ENCODE peak calls at places on chromosomes 5 and 9, in ten cellular contexts. One of them, this sample, is unnamed.

GRCh38 chr9:81031422-81032029 is 657.8 kb downstream of the TLE1 start:
- DNase-seq in GF-D8: no peak
- DNase-seq in GM13977: no peak
- DNase-seq in NCI-H2171 treated with DMSO at 0.1 percent for 48 hours: no peak
- DNase-seq in SJCRH30: no peak
- DNase-seq in progenitor cell of endocrine pancreas: no peak
- DNase-seq in epithelial cell of prostate: peak
- DNase-seq in RPMI7951: peak
- DNase-seq in NCI-H187: no peak
- DNase-seq in stimulated activated CD8-positive, alpha-beta memory T cell treated with anti-CD3 and anti-CD28 coated beads, Interleukin-7, amount 100 ng/mL, for 1 hour: no peak
- DNase-seq in this sample: no peak

GRCh38 chr5:140822281-140822629 is 842 bp downstream of the PCDHA5 start:
- DNase-seq in NCI-H187: no peak
- DNase-seq in RPMI7951: no peak
- DNase-seq in progenitor cell of endocrine pancreas: no peak
- DNase-seq in SJCRH30: no peak
- DNase-seq in epithelial cell of prostate: no peak
- DNase-seq in GF-D8: no peak
- DNase-seq in GM13977: no peak
- DNase-seq in stimulated activated CD8-positive, alpha-beta memory T cell treated with anti-CD3 and anti-CD28 coated beads, Interleukin-7, amount 100 ng/mL, for 1 hour: no peak
- DNase-seq in NCI-H2171 treated with DMSO at 0.1 percent for 48 hours: no peak
- DNase-seq in this sample: no peak

GRCh38 chr9:17988489-17988888 is 409.6 kb downstream of the SH3GL2 start:
- DNase-seq in NCI-H187: no peak
- DNase-seq in progenitor cell of endocrine pancreas: no peak
- DNase-seq in SJCRH30: no peak
- DNase-seq in epithelial cell of prostate: no peak
- DNase-seq in GM13977: no peak
- DNase-seq in stimulated activated CD8-positive, alpha-beta memory T cell treated with anti-CD3 and anti-CD28 coated beads, Interleukin-7, amount 100 ng/mL, for 1 hour: no peak
- DNase-seq in GF-D8: no peak
- DNase-seq in RPMI7951: no peak
- DNase-seq in NCI-H2171 treated with DMSO at 0.1 percent for 48 hours: no peak
- DNase-seq in this sample: no peak

GRCh38 chr9:128383791-128384190 is 12.6 kb downstream of the URM1 start:
- DNase-seq in progenitor cell of endocrine pancreas: no peak
- DNase-seq in stimulated activated CD8-positive, alpha-beta memory T cell treated with anti-CD3 and anti-CD28 coated beads, Interleukin-7, amount 100 ng/mL, for 1 hour: no peak
- DNase-seq in SJCRH30: no peak
- DNase-seq in epithelial cell of prostate: no peak
- DNase-seq in RPMI7951: no peak
- DNase-seq in GF-D8: no peak
- DNase-seq in GM13977: no peak
- DNase-seq in NCI-H2171 treated with DMSO at 0.1 percent for 48 hours: no peak
- DNase-seq in NCI-H187: no peak
- DNase-seq in this sample: no peak

GRCh38 chr5:16178745-16179372 is 732 bp downstream of the MARCHF11 start:
- DNase-seq in NCI-H2171 treated with DMSO at 0.1 percent for 48 hours: peak
- DNase-seq in GF-D8: no peak
- DNase-seq in GM13977: peak
- DNase-seq in epithelial cell of prostate: no peak
- DNase-seq in progenitor cell of endocrine pancreas: peak
- DNase-seq in NCI-H187: no peak
- DNase-seq in SJCRH30: peak
- DNase-seq in RPMI7951: peak
- DNase-seq in stimulated activated CD8-positive, alpha-beta memory T cell treated with anti-CD3 and anti-CD28 coated beads, Interleukin-7, amount 100 ng/mL, for 1 hour: no peak
- DNase-seq in this sample: peak

GRCh38 chr9:100322954-100323536 is 29.7 kb downstream of the TEX10 start:
- DNase-seq in GM13977: peak
- DNase-seq in NCI-H2171 treated with DMSO at 0.1 percent for 48 hours: peak
- DNase-seq in epithelial cell of prostate: no peak
- DNase-seq in RPMI7951: peak
- DNase-seq in stimulated activated CD8-positive, alpha-beta memory T cell treated with anti-CD3 and anti-CD28 coated beads, Interleukin-7, amount 100 ng/mL, for 1 hour: no peak
- DNase-seq in SJCRH30: peak
- DNase-seq in GF-D8: no peak
- DNase-seq in progenitor cell of endocrine pancreas: no peak
- DNase-seq in NCI-H187: no peak
- DNase-seq in this sample: peak

GRCh38 chr9:37942616-37943328 is 38.8 kb upstream of the SLC25A51 start:
- DNase-seq in NCI-H187: no peak
- DNase-seq in GM13977: no peak
- DNase-seq in RPMI7951: no peak
- DNase-seq in GF-D8: no peak
- DNase-seq in SJCRH30: no peak
- DNase-seq in epithelial cell of prostate: no peak
- DNase-seq in stimulated activated CD8-positive, alpha-beta memory T cell treated with anti-CD3 and anti-CD28 coated beads, Interleukin-7, amount 100 ng/mL, for 1 hour: no peak
- DNase-seq in NCI-H2171 treated with DMSO at 0.1 percent for 48 hours: peak
- DNase-seq in progenitor cell of endocrine pancreas: no peak
- DNase-seq in this sample: no peak

GRCh38 chr5:172389578-172390112 is 64.7 kb downstream of the SH3PXD2B start:
- DNase-seq in epithelial cell of prostate: no peak
- DNase-seq in NCI-H2171 treated with DMSO at 0.1 percent for 48 hours: no peak
- DNase-seq in stimulated activated CD8-positive, alpha-beta memory T cell treated with anti-CD3 and anti-CD28 coated beads, Interleukin-7, amount 100 ng/mL, for 1 hour: no peak
- DNase-seq in GF-D8: no peak
- DNase-seq in SJCRH30: no peak
- DNase-seq in progenitor cell of endocrine pancreas: no peak
- DNase-seq in RPMI7951: no peak
- DNase-seq in GM13977: no peak
- DNase-seq in NCI-H187: no peak
- DNase-seq in this sample: no peak

GRCh38 chr9:77475641-77476473 is 172.3 kb downstream of the GNA14 start:
- DNase-seq in NCI-H187: no peak
- DNase-seq in RPMI7951: peak
- DNase-seq in GF-D8: no peak
- DNase-seq in epithelial cell of prostate: no peak
- DNase-seq in GM13977: peak
- DNase-seq in stimulated activated CD8-positive, alpha-beta memory T cell treated with anti-CD3 and anti-CD28 coated beads, Interleukin-7, amount 100 ng/mL, for 1 hour: no peak
- DNase-seq in progenitor cell of endocrine pancreas: no peak
- DNase-seq in NCI-H2171 treated with DMSO at 0.1 percent for 48 hours: peak
- DNase-seq in SJCRH30: peak
- DNase-seq in this sample: peak

GRCh38 chr5:172549708-172550095 is 91.4 kb upstream of the NEURL1B start:
- DNase-seq in GM13977: no peak
- DNase-seq in stimulated activated CD8-positive, alpha-beta memory T cell treated with anti-CD3 and anti-CD28 coated beads, Interleukin-7, amount 100 ng/mL, for 1 hour: no peak
- DNase-seq in NCI-H2171 treated with DMSO at 0.1 percent for 48 hours: peak
- DNase-seq in GF-D8: no peak
- DNase-seq in SJCRH30: no peak
- DNase-seq in RPMI7951: no peak
- DNase-seq in progenitor cell of endocrine pancreas: no peak
- DNase-seq in epithelial cell of prostate: no peak
- DNase-seq in NCI-H187: peak
- DNase-seq in this sample: no peak

GRCh38 chr9:4762889-4763521 is 22.0 kb upstream of the AK3 start:
- DNase-seq in GF-D8: peak
- DNase-seq in stimulated activated CD8-positive, alpha-beta memory T cell treated with anti-CD3 and anti-CD28 coated beads, Interleukin-7, amount 100 ng/mL, for 1 hour: no peak
- DNase-seq in NCI-H187: no peak
- DNase-seq in progenitor cell of endocrine pancreas: no peak
- DNase-seq in GM13977: peak
- DNase-seq in RPMI7951: no peak
- DNase-seq in epithelial cell of prostate: no peak
- DNase-seq in SJCRH30: no peak
- DNase-seq in NCI-H2171 treated with DMSO at 0.1 percent for 48 hours: no peak
- DNase-seq in this sample: no peak

GRCh38 chr9:123284658-123285057 is 16.3 kb upstream of the STRBP start:
- DNase-seq in progenitor cell of endocrine pancreas: no peak
- DNase-seq in GM13977: no peak
- DNase-seq in NCI-H2171 treated with DMSO at 0.1 percent for 48 hours: no peak
- DNase-seq in RPMI7951: no peak
- DNase-seq in stimulated activated CD8-positive, alpha-beta memory T cell treated with anti-CD3 and anti-CD28 coated beads, Interleukin-7, amount 100 ng/mL, for 1 hour: no peak
- DNase-seq in SJCRH30: peak
- DNase-seq in NCI-H187: no peak
- DNase-seq in epithelial cell of prostate: no peak
- DNase-seq in GF-D8: no peak
- DNase-seq in this sample: no peak

GRCh38 chr5:137696481-137696880 is 39.4 kb downstream of the KLHL3 start:
- DNase-seq in NCI-H2171 treated with DMSO at 0.1 percent for 48 hours: no peak
- DNase-seq in GM13977: no peak
- DNase-seq in GF-D8: no peak
- DNase-seq in stimulated activated CD8-positive, alpha-beta memory T cell treated with anti-CD3 and anti-CD28 coated beads, Interleukin-7, amount 100 ng/mL, for 1 hour: no peak
- DNase-seq in NCI-H187: no peak
- DNase-seq in progenitor cell of endocrine pancreas: no peak
- DNase-seq in RPMI7951: no peak
- DNase-seq in SJCRH30: no peak
- DNase-seq in epithelial cell of prostate: no peak
- DNase-seq in this sample: no peak

GRCh38 chr9:27534131-27534530 is 4.5 kb upstream of the MOB3B start:
- DNase-seq in RPMI7951: no peak
- DNase-seq in epithelial cell of prostate: no peak
- DNase-seq in progenitor cell of endocrine pancreas: no peak
- DNase-seq in GM13977: no peak
- DNase-seq in GF-D8: no peak
- DNase-seq in NCI-H2171 treated with DMSO at 0.1 percent for 48 hours: no peak
- DNase-seq in SJCRH30: no peak
- DNase-seq in NCI-H187: no peak
- DNase-seq in stimulated activated CD8-positive, alpha-beta memory T cell treated with anti-CD3 and anti-CD28 coated beads, Interleukin-7, amount 100 ng/mL, for 1 hour: no peak
- DNase-seq in this sample: no peak

GRCh38 chr5:129771058-129771838 is 23.4 kb downstream of the MINAR2 start:
- DNase-seq in SJCRH30: peak
- DNase-seq in epithelial cell of prostate: no peak
- DNase-seq in GM13977: peak
- DNase-seq in GF-D8: no peak
- DNase-seq in progenitor cell of endocrine pancreas: peak
- DNase-seq in NCI-H187: no peak
- DNase-seq in NCI-H2171 treated with DMSO at 0.1 percent for 48 hours: peak
- DNase-seq in RPMI7951: peak
- DNase-seq in stimulated activated CD8-positive, alpha-beta memory T cell treated with anti-CD3 and anti-CD28 coated beads, Interleukin-7, amount 100 ng/mL, for 1 hour: no peak
- DNase-seq in this sample: peak

GRCh38 chr5:135251099-135251498 is 147.9 kb downstream of the MACROH2A1 start:
- DNase-seq in GF-D8: no peak
- DNase-seq in progenitor cell of endocrine pancreas: no peak
- DNase-seq in epithelial cell of prostate: no peak
- DNase-seq in SJCRH30: peak
- DNase-seq in GM13977: no peak
- DNase-seq in NCI-H2171 treated with DMSO at 0.1 percent for 48 hours: no peak
- DNase-seq in RPMI7951: no peak
- DNase-seq in stimulated activated CD8-positive, alpha-beta memory T cell treated with anti-CD3 and anti-CD28 coated beads, Interleukin-7, amount 100 ng/mL, for 1 hour: no peak
- DNase-seq in NCI-H187: no peak
- DNase-seq in this sample: no peak

GRCh38 chr9:83147487-83148149 is 84.7 kb upstream of the RASEF start:
- DNase-seq in GF-D8: no peak
- DNase-seq in NCI-H187: no peak
- DNase-seq in progenitor cell of endocrine pancreas: no peak
- DNase-seq in epithelial cell of prostate: no peak
- DNase-seq in SJCRH30: no peak
- DNase-seq in NCI-H2171 treated with DMSO at 0.1 percent for 48 hours: no peak
- DNase-seq in stimulated activated CD8-positive, alpha-beta memory T cell treated with anti-CD3 and anti-CD28 coated beads, Interleukin-7, amount 100 ng/mL, for 1 hour: no peak
- DNase-seq in RPMI7951: no peak
- DNase-seq in GM13977: no peak
- DNase-seq in this sample: no peak

GRCh38 chr5:105263522-105263921 is 1700.9 kb upstream of the NUDT12 start:
- DNase-seq in epithelial cell of prostate: no peak
- DNase-seq in SJCRH30: no peak
- DNase-seq in NCI-H187: no peak
- DNase-seq in RPMI7951: no peak
- DNase-seq in progenitor cell of endocrine pancreas: no peak
- DNase-seq in stimulated activated CD8-positive, alpha-beta memory T cell treated with anti-CD3 and anti-CD28 coated beads, Interleukin-7, amount 100 ng/mL, for 1 hour: no peak
- DNase-seq in GF-D8: no peak
- DNase-seq in NCI-H2171 treated with DMSO at 0.1 percent for 48 hours: no peak
- DNase-seq in GM13977: no peak
- DNase-seq in this sample: no peak

GRCh38 chr9:6907772-6908381 is 150.1 kb downstream of the KDM4C start:
- DNase-seq in RPMI7951: peak
- DNase-seq in GM13977: no peak
- DNase-seq in stimulated activated CD8-positive, alpha-beta memory T cell treated with anti-CD3 and anti-CD28 coated beads, Interleukin-7, amount 100 ng/mL, for 1 hour: no peak
- DNase-seq in GF-D8: no peak
- DNase-seq in progenitor cell of endocrine pancreas: no peak
- DNase-seq in NCI-H187: no peak
- DNase-seq in NCI-H2171 treated with DMSO at 0.1 percent for 48 hours: peak
- DNase-seq in SJCRH30: no peak
- DNase-seq in epithelial cell of prostate: no peak
- DNase-seq in this sample: no peak

GRCh38 chr9:20621553-20622329 is 558 bp downstream of the MLLT3 start:
- DNase-seq in GF-D8: peak
- DNase-seq in RPMI7951: peak
- DNase-seq in SJCRH30: peak
- DNase-seq in GM13977: peak
- DNase-seq in NCI-H187: peak
- DNase-seq in stimulated activated CD8-positive, alpha-beta memory T cell treated with anti-CD3 and anti-CD28 coated beads, Interleukin-7, amount 100 ng/mL, for 1 hour: peak
- DNase-seq in progenitor cell of endocrine pancreas: peak
- DNase-seq in NCI-H2171 treated with DMSO at 0.1 percent for 48 hours: peak
- DNase-seq in epithelial cell of prostate: no peak
- DNase-seq in this sample: peak

GRCh38 chr5:93532370-93532769 is 48.6 kb downstream of the NR2F1-AS1 start:
- DNase-seq in GF-D8: no peak
- DNase-seq in NCI-H187: no peak
- DNase-seq in epithelial cell of prostate: peak
- DNase-seq in GM13977: no peak
- DNase-seq in progenitor cell of endocrine pancreas: no peak
- DNase-seq in RPMI7951: peak
- DNase-seq in SJCRH30: no peak
- DNase-seq in stimulated activated CD8-positive, alpha-beta memory T cell treated with anti-CD3 and anti-CD28 coated beads, Interleukin-7, amount 100 ng/mL, for 1 hour: no peak
- DNase-seq in NCI-H2171 treated with DMSO at 0.1 percent for 48 hours: no peak
- DNase-seq in this sample: peak

GRCh38 chr5:166341708-166342329 is 1949.6 kb upstream of the WWC1 start:
- DNase-seq in RPMI7951: no peak
- DNase-seq in stimulated activated CD8-positive, alpha-beta memory T cell treated with anti-CD3 and anti-CD28 coated beads, Interleukin-7, amount 100 ng/mL, for 1 hour: no peak
- DNase-seq in progenitor cell of endocrine pancreas: no peak
- DNase-seq in epithelial cell of prostate: no peak
- DNase-seq in NCI-H187: no peak
- DNase-seq in NCI-H2171 treated with DMSO at 0.1 percent for 48 hours: no peak
- DNase-seq in SJCRH30: peak
- DNase-seq in GM13977: no peak
- DNase-seq in GF-D8: no peak
- DNase-seq in this sample: no peak

GRCh38 chr5:131067596-131067995 is 97.5 kb downstream of the HINT1 start:
- DNase-seq in GF-D8: peak
- DNase-seq in stimulated activated CD8-positive, alpha-beta memory T cell treated with anti-CD3 and anti-CD28 coated beads, Interleukin-7, amount 100 ng/mL, for 1 hour: no peak
- DNase-seq in NCI-H187: no peak
- DNase-seq in epithelial cell of prostate: no peak
- DNase-seq in SJCRH30: no peak
- DNase-seq in progenitor cell of endocrine pancreas: no peak
- DNase-seq in RPMI7951: no peak
- DNase-seq in GM13977: no peak
- DNase-seq in NCI-H2171 treated with DMSO at 0.1 percent for 48 hours: no peak
- DNase-seq in this sample: no peak

GRCh38 chr5:32571128-32571527 is 14.2 kb upstream of the SUB1 start:
- DNase-seq in GM13977: no peak
- DNase-seq in NCI-H2171 treated with DMSO at 0.1 percent for 48 hours: no peak
- DNase-seq in stimulated activated CD8-positive, alpha-beta memory T cell treated with anti-CD3 and anti-CD28 coated beads, Interleukin-7, amount 100 ng/mL, for 1 hour: no peak
- DNase-seq in GF-D8: no peak
- DNase-seq in RPMI7951: no peak
- DNase-seq in NCI-H187: no peak
- DNase-seq in progenitor cell of endocrine pancreas: no peak
- DNase-seq in epithelial cell of prostate: no peak
- DNase-seq in SJCRH30: no peak
- DNase-seq in this sample: no peak

GRCh38 chr9:37374892-37375291 is 47.6 kb upstream of the GRHPR start:
- DNase-seq in NCI-H187: no peak
- DNase-seq in SJCRH30: no peak
- DNase-seq in GF-D8: no peak
- DNase-seq in stimulated activated CD8-positive, alpha-beta memory T cell treated with anti-CD3 and anti-CD28 coated beads, Interleukin-7, amount 100 ng/mL, for 1 hour: no peak
- DNase-seq in epithelial cell of prostate: no peak
- DNase-seq in progenitor cell of endocrine pancreas: no peak
- DNase-seq in NCI-H2171 treated with DMSO at 0.1 percent for 48 hours: no peak
- DNase-seq in GM13977: peak
- DNase-seq in RPMI7951: no peak
- DNase-seq in this sample: no peak

GRCh38 chr5:103243665-103244064 is 14.9 kb upstream of the MACIR start:
- DNase-seq in progenitor cell of endocrine pancreas: no peak
- DNase-seq in NCI-H2171 treated with DMSO at 0.1 percent for 48 hours: no peak
- DNase-seq in SJCRH30: no peak
- DNase-seq in GF-D8: no peak
- DNase-seq in GM13977: no peak
- DNase-seq in stimulated activated CD8-positive, alpha-beta memory T cell treated with anti-CD3 and anti-CD28 coated beads, Interleukin-7, amount 100 ng/mL, for 1 hour: no peak
- DNase-seq in NCI-H187: no peak
- DNase-seq in epithelial cell of prostate: no peak
- DNase-seq in RPMI7951: no peak
- DNase-seq in this sample: peak

GRCh38 chr9:81092057-81092456 is 597.3 kb downstream of the TLE1 start:
- DNase-seq in GF-D8: no peak
- DNase-seq in GM13977: no peak
- DNase-seq in SJCRH30: no peak
- DNase-seq in epithelial cell of prostate: no peak
- DNase-seq in NCI-H187: no peak
- DNase-seq in NCI-H2171 treated with DMSO at 0.1 percent for 48 hours: no peak
- DNase-seq in stimulated activated CD8-positive, alpha-beta memory T cell treated with anti-CD3 and anti-CD28 coated beads, Interleukin-7, amount 100 ng/mL, for 1 hour: no peak
- DNase-seq in RPMI7951: no peak
- DNase-seq in progenitor cell of endocrine pancreas: no peak
- DNase-seq in this sample: no peak

GRCh38 chr5:994272-994607 is 14.4 kb upstream of the NKD2 start:
- DNase-seq in GF-D8: no peak
- DNase-seq in NCI-H187: no peak
- DNase-seq in NCI-H2171 treated with DMSO at 0.1 percent for 48 hours: no peak
- DNase-seq in SJCRH30: no peak
- DNase-seq in stimulated activated CD8-positive, alpha-beta memory T cell treated with anti-CD3 and anti-CD28 coated beads, Interleukin-7, amount 100 ng/mL, for 1 hour: no peak
- DNase-seq in GM13977: no peak
- DNase-seq in progenitor cell of endocrine pancreas: no peak
- DNase-seq in RPMI7951: no peak
- DNase-seq in epithelial cell of prostate: no peak
- DNase-seq in this sample: no peak

This sample was measured in AG20443.